ENCODE peak calls at places on chromosomes 11 and 22, in four cellular contexts. L, P, J and W are unnamed samples.

GRCh38 chr11:128884703-128885338 is 6.3 kb upstream of the KCNJ5 start:
- DNase-seq in L (no peak), P (peak; percentile 45), J (no peak), W (peak; percentile 42)

GRCh38 chr22:45468872-45469572 is 33.7 kb upstream of the FBLN1 start:
- DNase-seq in L (no peak), P (no peak), J (no peak), W (no peak)

GRCh38 chr11:15266999-15267398 is 152.3 kb downstream of the INSC start:
- DNase-seq in L (no peak), P (no peak), J (no peak), W (no peak)

GRCh38 chr11:1205987-1206331 is 16.9 kb upstream of the MUC5B start:
- DNase-seq in L (no peak), P (no peak), J (no peak), W (no peak)

GRCh38 chr11:7901319-7901854 is 29.7 kb downstream of the OR10A6 start:
- DNase-seq in L (no peak), P (no peak), J (no peak), W (no peak)

GRCh38 chr11:90204832-90205646 is 17.8 kb downstream of the CHORDC1 start:
- DNase-seq in L (no peak), P (no peak), J (no peak), W (peak; percentile 2)

GRCh38 chr11:113833151-113833550 is 42.2 kb downstream of the USP28 start:
- DNase-seq in L (no peak), P (no peak), J (no peak), W (no peak)

GRCh38 chr11:29171350-29171950 is 845.4 kb downstream of the KCNA4 start:
- DNase-seq in L (no peak), P (no peak), J (no peak), W (no peak)

GRCh38 chr22:21736084-21736642 is 569 bp upstream of the YPEL1 start:
- DNase-seq in L (no peak), P (no peak), J (no peak), W (no peak)

GRCh38 chr11:110297082-110297725 is 790 bp upstream of the RDX start:
- DNase-seq in L (no peak), P (no peak), J (no peak), W (no peak)

GRCh38 chr22:50447576-50448551 is 27.0 kb downstream of the SBF1 start:
- DNase-seq in L (no peak), P (no peak), J (no peak), W (no peak)

GRCh38 chr11:91231226-91231625 is 993.4 kb upstream of the FAT3 start:
- DNase-seq in L (no peak), P (no peak), J (no peak), W (no peak)

GRCh38 chr22:24601217-24602104 is 1.5 kb upstream of the GGT1 start:
- DNase-seq in L (no peak), P (no peak), J (no peak), W (no peak)

GRCh38 chr22:29744902-29745301 is 21.9 kb downstream of the ZMAT5 start:
- DNase-seq in L (no peak), P (no peak), J (no peak), W (peak; percentile 8)

GRCh38 chr11:76810151-76810853 is 27.1 kb downstream of the TSKU start:
- DNase-seq in L (no peak), P (no peak), J (no peak), W (no peak)

GRCh38 chr22:18048441-18048898 is 24.1 kb upstream of the MICAL3 start:
- DNase-seq in L (no peak), P (no peak), J (no peak), W (no peak)

GRCh38 chr11:99325807-99326206 is 305.1 kb downstream of the CNTN5 start:
- DNase-seq in L (no peak), P (no peak), J (no peak), W (no peak)

GRCh38 chr11:2587976-2588748 is 111.6 kb downstream of the KCNQ1OT1 start:
- DNase-seq in L (no peak), P (no peak), J (no peak), W (no peak)

GRCh38 chr11:117443269-117444186 is 115.9 kb downstream of the CEP164 start:
- DNase-seq in L (peak; percentile 20), P (no peak), J (no peak), W (peak; percentile 31)

GRCh38 chr11:1479006-1479677 is 7.4 kb downstream of the MOB2 start:
- DNase-seq in L (no peak), P (no peak), J (no peak), W (no peak)